ENCODE peak calls at places on chromosome 19, in six cellular contexts. Z is right lobe of liver, I is Peyer's patch, U is lower leg skin, B is suprapubic skin, A is stomach. C is an unnamed sample.

GRCh38 chr19:29708553-29709439 is 6.3 kb downstream of the C19orf12 start:
- DNase-seq in A (no peak), B (no peak), I (no peak), U (no peak), Z (peak; percentile 89), C (no peak)

GRCh38 chr19:49182848-49183375 is 25.3 kb downstream of the TRPM4 start:
- DNase-seq in A (no peak), U (no peak), I (no peak), Z (no peak), B (no peak), C (no peak)

GRCh38 chr19:17790059-17790780 is 4.7 kb upstream of the B3GNT3 start:
- DNase-seq in A (peak; percentile 50), U (no peak), B (no peak), Z (no peak), I (no peak), C (no peak)

GRCh38 chr19:23046743-23047142 is 43.8 kb upstream of the ZNF728 start:
- DNase-seq in B (no peak), Z (no peak), I (no peak), A (no peak), U (no peak), C (no peak)

GRCh38 chr19:29680447-29680846 is 15.2 kb downstream of the PLEKHF1 start:
- DNase-seq in Z (no peak), A (peak; percentile 62), U (no peak), B (peak; percentile 66), I (peak; percentile 91), C (no peak)

GRCh38 chr19:6236310-6237291 is 43.2 kb downstream of the MLLT1 start:
- DNase-seq in A (peak; percentile 99), B (peak; percentile 81), I (no peak), U (peak; percentile 92), Z (peak; percentile 32), C (no peak)

GRCh38 chr19:17703823-17704463 is 15.3 kb upstream of the MAP1S start:
- DNase-seq in A (peak; percentile 68), I (peak; percentile 68), U (no peak), Z (peak; percentile 58), B (no peak), C (no peak)

GRCh38 chr19:47581605-47582319 is 8.8 kb upstream of the ZNF541 start:
- DNase-seq in B (no peak), Z (no peak), I (no peak), A (peak; percentile 66), U (no peak), C (no peak)

GRCh38 chr19:2618611-2619010 is 83.9 kb downstream of the GNG7 start:
- DNase-seq in Z (peak; percentile 76), B (no peak), A (peak; percentile 59), U (peak; percentile 91), I (peak; percentile 86), C (peak; percentile 78)

GRCh38 chr19:47760632-47760999 is 15.3 kb downstream of the NOP53 start:
- DNase-seq in U (no peak), B (no peak), I (no peak), Z (no peak), A (no peak), C (no peak)

GRCh38 chr19:988510-988909 is 4.4 kb downstream of the WDR18 start:
- DNase-seq in A (no peak), U (no peak), Z (no peak), I (no peak), B (no peak), C (no peak)

GRCh38 chr19:825897-826640 is 1.6 kb upstream of the AZU1 start:
- DNase-seq in I (no peak), A (no peak), U (no peak), Z (no peak), B (no peak), C (no peak)

GRCh38 chr19:38100589-38100988 is 123.4 kb downstream of the DPF1 start:
- DNase-seq in I (no peak), B (no peak), A (no peak), U (no peak), Z (no peak), C (no peak)

GRCh38 chr19:23665651-23666410 is 21.2 kb downstream of the ZNF675 start:
- DNase-seq in U (no peak), B (no peak), Z (no peak), A (no peak), I (no peak), C (no peak)

DNA sequence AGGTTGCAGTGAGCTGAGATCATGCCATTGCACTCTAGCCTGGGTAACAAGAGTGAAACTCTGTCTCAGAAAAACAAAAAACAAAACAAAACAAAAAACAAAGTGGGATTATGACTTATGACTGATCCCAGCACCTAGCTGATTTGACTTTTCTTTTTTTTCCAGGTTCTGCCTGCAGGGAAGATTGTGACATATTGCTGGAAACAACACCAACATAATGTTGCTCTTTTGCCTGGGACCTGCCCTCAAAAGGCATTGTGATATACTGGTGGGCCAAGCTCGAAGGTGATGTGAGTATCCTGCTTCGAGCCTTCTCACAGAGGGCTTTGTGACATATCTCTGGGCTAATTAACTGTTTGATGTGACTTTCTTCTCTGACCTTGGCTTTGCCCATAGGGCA is 42.0 kb upstream of the ZNF43 start:
- DNase-seq in B (no peak), Z (no peak), U (no peak), A (no peak), I (no peak), C (no peak)
- TF ChIP-seq POLR2A in B (no peak), Z (no peak), U (no peak), A (no peak), I (no peak), C (no peak)

DNA sequence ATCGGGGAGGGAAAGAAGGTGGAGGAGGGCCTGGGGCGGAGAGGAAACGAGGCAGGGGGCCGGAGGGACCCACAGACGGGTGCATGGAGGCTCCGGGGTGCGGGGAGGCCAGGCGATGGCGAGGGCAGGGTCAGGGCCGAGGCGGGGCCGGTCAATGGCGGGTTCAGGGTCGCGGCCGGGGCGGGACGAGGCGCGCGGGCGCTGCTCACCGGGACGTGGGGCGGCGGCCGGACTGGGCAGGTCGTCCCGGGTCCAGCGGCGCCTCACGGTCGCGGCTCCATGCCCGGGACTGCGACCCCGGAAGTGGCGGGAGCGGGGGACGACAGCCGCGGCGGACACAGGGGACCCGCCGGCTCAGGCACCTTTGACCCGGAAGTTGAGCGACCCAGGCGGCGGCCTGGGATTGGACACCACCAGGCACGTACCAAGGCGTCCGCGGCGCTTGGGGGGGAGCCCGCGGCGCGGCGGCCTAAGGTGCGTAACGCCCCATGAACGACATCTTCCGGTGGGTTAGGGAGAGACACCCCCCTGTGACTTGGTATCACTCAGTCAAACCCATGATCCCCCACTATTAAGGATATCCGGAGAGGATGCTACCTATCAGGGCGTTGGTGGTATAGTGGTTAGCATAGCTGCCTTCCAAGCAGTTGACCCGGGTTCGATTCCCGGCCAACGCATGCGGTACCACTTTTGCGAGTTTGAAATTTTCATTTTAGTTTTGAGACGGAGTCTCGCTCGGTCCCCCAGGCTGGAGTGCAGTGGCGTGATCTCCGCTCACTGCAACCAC is at the start of gene DPP9:
- DNase-seq in U (peak; percentile 99), A (peak; percentile 97), B (peak; percentile 98), Z (peak; percentile 96), I (peak; percentile 95), C (peak; percentile 97)
- TF ChIP-seq POLR2A in U (no peak), A (no peak), B (no peak), Z (peak; percentile 70), I (peak; percentile 65), C (peak; percentile 51)

DNA sequence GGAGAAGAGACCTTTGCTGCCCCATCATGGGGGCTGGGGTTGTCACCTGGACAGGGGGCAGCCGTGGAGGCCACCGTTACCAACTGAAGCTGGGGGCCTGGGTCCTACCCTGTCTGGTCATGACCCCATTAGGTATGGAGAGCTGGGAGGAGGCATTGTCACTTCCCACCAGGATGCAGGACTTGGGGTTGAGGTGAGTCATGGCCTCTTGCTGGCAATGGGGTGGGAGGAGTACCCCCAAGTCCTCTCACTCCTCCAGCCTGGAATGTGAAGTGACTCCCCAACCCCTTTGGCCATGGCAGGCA is 9.0 kb downstream of the EGLN2 start:
- DNase-seq in B (no peak), A (no peak), Z (no peak), I (no peak), U (no peak), C (no peak)
- TF ChIP-seq POLR2A in B (no peak), A (no peak), Z (no peak), I (no peak), U (no peak), C (no peak)

GRCh38 chr19:10929402-10929794 is 787 bp downstream of the TIMM29 start:
- DNase-seq in B (no peak), A (no peak), Z (no peak), I (no peak), U (no peak), C (no peak)

GRCh38 chr19:10927691-10928562 is 512 bp downstream of the YIPF2 start:
- DNase-seq in A (no peak), Z (no peak), B (no peak), U (no peak), I (peak; percentile 17), C (no peak)

GRCh38 chr19:10924597-10924996 is 3.8 kb downstream of the YIPF2 start:
- DNase-seq in U (no peak), Z (no peak), B (no peak), A (no peak), I (no peak), C (no peak)

GRCh38 chr19:10923503-10924076 is 4.8 kb downstream of the YIPF2 start:
- DNase-seq in B (no peak), A (no peak), I (no peak), U (no peak), Z (no peak), C (no peak)

GRCh38 chr19:10928563-10929401 is at the start of the genes TIMM29 and YIPF2:
- DNase-seq in B (peak; percentile 98), I (peak; percentile 92), A (peak; percentile 98), U (peak; percentile 99), Z (peak; percentile 96), C (peak; percentile 93)
- TF ChIP-seq POLR2A in B (no peak), I (peak; percentile 32), A (no peak), U (no peak), Z (peak; percentile 66), C (peak; percentile 50)

GRCh38 chr19:4516939-4517300 is 1.4 kb downstream of the PLIN4 start:
- DNase-seq in I (no peak), U (no peak), A (no peak), Z (peak; percentile 41), B (no peak), C (peak; percentile 58)
- TF ChIP-seq POLR2A in I (no peak), U (no peak), A (no peak), Z (no peak), B (no peak), C (no peak)

C was measured in H54.